ENCODE peak calls at places on chromosomes 13 and 19, in six cellular contexts. One of them, this sample, is unnamed.

GRCh38 chr19:18775586-18776287 is 15.4 kb downstream of the COMP start:
- DNase-seq in cerebellar cortex: no peak
- DNase-seq in NCI-H1092 treated with DMSO at 0.1 percent for 48 hours: no peak
- DNase-seq in cardiac muscle cell: peak
- DNase-seq in ELF-1: no peak
- DNase-seq in T-helper 22 cell: no peak
- DNase-seq in this sample: no peak

GRCh38 chr13:24995225-24995804 is 100.6 kb upstream of the PABPC3 start:
- DNase-seq in cerebellar cortex: peak
- DNase-seq in NCI-H1092 treated with DMSO at 0.1 percent for 48 hours: peak
- DNase-seq in cardiac muscle cell: peak
- DNase-seq in ELF-1: peak
- DNase-seq in T-helper 22 cell: peak
- DNase-seq in this sample: peak

GRCh38 chr19:401836-402535 is 7.0 kb downstream of the C2CD4C start:
- DNase-seq in cerebellar cortex: no peak
- DNase-seq in NCI-H1092 treated with DMSO at 0.1 percent for 48 hours: peak
- DNase-seq in cardiac muscle cell: no peak
- DNase-seq in ELF-1: no peak
- DNase-seq in T-helper 22 cell: no peak
- DNase-seq in this sample: peak

GRCh38 chr13:38758278-38758677 is 71.4 kb downstream of the FREM2 start:
- DNase-seq in cerebellar cortex: no peak
- DNase-seq in NCI-H1092 treated with DMSO at 0.1 percent for 48 hours: peak
- DNase-seq in cardiac muscle cell: no peak
- DNase-seq in ELF-1: peak
- DNase-seq in T-helper 22 cell: no peak
- DNase-seq in this sample: peak

GRCh38 chr19:18308051-18308947 is 14.6 kb downstream of the LSM4 start:
- DNase-seq in cerebellar cortex: no peak
- DNase-seq in NCI-H1092 treated with DMSO at 0.1 percent for 48 hours: no peak
- DNase-seq in cardiac muscle cell: no peak
- DNase-seq in ELF-1: no peak
- DNase-seq in T-helper 22 cell: no peak
- DNase-seq in this sample: no peak

GRCh38 chr19:49387936-49388372 is at the start of gene KASH5:
- DNase-seq in cerebellar cortex: peak
- DNase-seq in NCI-H1092 treated with DMSO at 0.1 percent for 48 hours: no peak
- DNase-seq in cardiac muscle cell: peak
- DNase-seq in ELF-1: peak
- DNase-seq in T-helper 22 cell: peak
- DNase-seq in this sample: no peak

GRCh38 chr13:37453246-37453645 is 145.3 kb downstream of the POSTN start:
- DNase-seq in cerebellar cortex: no peak
- DNase-seq in NCI-H1092 treated with DMSO at 0.1 percent for 48 hours: no peak
- DNase-seq in cardiac muscle cell: peak
- DNase-seq in ELF-1: no peak
- DNase-seq in T-helper 22 cell: no peak
- DNase-seq in this sample: no peak

GRCh38 chr13:76398426-76398825 is 487.8 kb downstream of the KCTD12 start:
- DNase-seq in cerebellar cortex: no peak
- DNase-seq in NCI-H1092 treated with DMSO at 0.1 percent for 48 hours: no peak
- DNase-seq in cardiac muscle cell: peak
- DNase-seq in ELF-1: no peak
- DNase-seq in T-helper 22 cell: no peak
- DNase-seq in this sample: no peak

GRCh38 chr13:111458739-111459138 is 138.3 kb downstream of the TEX29 start:
- DNase-seq in cerebellar cortex: no peak
- DNase-seq in NCI-H1092 treated with DMSO at 0.1 percent for 48 hours: no peak
- DNase-seq in cardiac muscle cell: no peak
- DNase-seq in ELF-1: no peak
- DNase-seq in T-helper 22 cell: no peak
- DNase-seq in this sample: no peak

GRCh38 chr13:37701972-37702371 is 103.4 kb upstream of the POSTN start:
- DNase-seq in cerebellar cortex: no peak
- DNase-seq in NCI-H1092 treated with DMSO at 0.1 percent for 48 hours: no peak
- DNase-seq in cardiac muscle cell: peak
- DNase-seq in ELF-1: no peak
- DNase-seq in T-helper 22 cell: no peak
- DNase-seq in this sample: no peak

This sample was measured in NCI-H1417.